ENCODE peak calls at places on chromosomes 1 and 21, in nine cellular contexts. Q is IMR-90, G is Peyer's patch, J is psoas muscle, H is colonic mucosa, Z is astrocyte of the spinal cord, T is prostate gland, M is tibial artery, I is HFF-Myc. N is an unnamed sample.

GRCh38 chr1:38923607-38924006 is 18.0 kb downstream of the RHBDL2 start:
- DNase-seq in Z (no peak), G (no peak), T (no peak), M (no peak), H (peak; percentile 29), I (no peak), Q (no peak), J (no peak), N (no peak)

GRCh38 chr1:109910963-109911798 is 532 bp downstream of the CSF1 start:
- DNase-seq in Z (no peak), T (no peak), H (no peak), M (peak; percentile 67), G (no peak), J (no peak), I (no peak), Q (no peak), N (no peak)

GRCh38 chr1:60848583-60849188 is 233.7 kb upstream of the NFIA start:
- DNase-seq in I (no peak), G (no peak), Q (peak; percentile 38), T (no peak), J (no peak), M (no peak), H (no peak), Z (peak; percentile 71), N (peak; percentile 75)

GRCh38 chr21:36825683-36826082 is 126.8 kb downstream of the SIM2 start:
- DNase-seq in T (no peak), H (no peak), G (no peak), Z (no peak), M (no peak), J (no peak), Q (no peak), I (no peak), N (no peak)

GRCh38 chr1:218439541-218440295 is 94.6 kb downstream of the TGFB2 start:
- DNase-seq in H (no peak), I (no peak), J (peak; percentile 80), M (peak; percentile 69), Q (peak; percentile 15), Z (peak; percentile 85), G (no peak), T (peak; percentile 52), N (peak; percentile 39)

GRCh38 chr1:65179148-65179547 is 31.1 kb downstream of the AK4 start:
- DNase-seq in I (no peak), J (no peak), T (no peak), G (no peak), H (no peak), Z (no peak), Q (no peak), M (no peak), N (peak; percentile 31)

GRCh38 chr1:218350909-218351616 is 5.9 kb downstream of the TGFB2 start:
- DNase-seq in I (no peak), Q (peak; percentile 89), G (no peak), T (no peak), J (no peak), M (no peak), H (no peak), Z (peak; percentile 76), N (peak; percentile 90)

GRCh38 chr1:230507671-230508407 is 81.7 kb upstream of the PGBD5 start:
- DNase-seq in G (no peak), Q (no peak), I (no peak), H (peak; percentile 42), M (no peak), Z (no peak), J (no peak), T (no peak), N (no peak)

GRCh38 chr1:161131721-161132409 is 602 bp downstream of the DEDD start:
- DNase-seq in T (no peak), G (no peak), M (no peak), Z (peak; percentile 11), Q (peak; percentile 24), J (no peak), I (no peak), H (peak; percentile 34), N (peak; percentile 41)

GRCh38 chr1:148334339-148335130 is 148.6 kb downstream of the PPIAL4G start:
- DNase-seq in T (peak; percentile 85), M (peak; percentile 73), H (peak; percentile 93), Q (peak; percentile 81), I (peak; percentile 95), G (peak; percentile 90), J (peak; percentile 85), Z (peak; percentile 95), N (peak; percentile 92)

GRCh38 chr1:67194209-67194863 is 28.1 kb downstream of the IL23R start:
- DNase-seq in T (no peak), J (no peak), I (no peak), M (no peak), Z (peak; percentile 31), Q (no peak), H (no peak), G (no peak), N (no peak)

GRCh38 chr1:28056129-28056925 is 32.1 kb downstream of the EYA3 start:
- DNase-seq in Q (no peak), I (no peak), T (no peak), J (no peak), H (no peak), M (no peak), Z (no peak), G (no peak), N (no peak)

GRCh38 chr1:22886211-22886610 is 86.5 kb downstream of the LACTBL1 start:
- DNase-seq in Z (peak; percentile 30), J (no peak), G (no peak), Q (peak; percentile 74), M (no peak), I (no peak), T (no peak), H (no peak), N (peak; percentile 44)

GRCh38 chr1:26156285-26157038 is 2.4 kb upstream of the FAM110D start:
- DNase-seq in Z (no peak), I (no peak), T (no peak), H (no peak), M (peak; percentile 40), G (no peak), J (no peak), Q (no peak), N (no peak)

GRCh38 chr1:236361909-236362590 is 32.0 kb upstream of the EDARADD start:
- DNase-seq in I (no peak), J (no peak), T (no peak), Z (no peak), Q (no peak), M (no peak), G (no peak), H (no peak), N (no peak)

GRCh38 chr1:243421784-243422183 is 165.9 kb downstream of the SDCCAG8 start:
- DNase-seq in M (no peak), Z (peak; percentile 89), I (peak; percentile 16), T (peak; percentile 32), Q (peak; percentile 85), H (peak; percentile 20), J (peak; percentile 60), G (no peak), N (peak; percentile 94)
- H3K4me3 ChIP-seq in M (no peak overlapping the region), Z (peak overlapping the region; percentile 27), I (peak overlapping the region; percentile 3), T (peak overlapping the region; percentile 14), Q (no peak overlapping the region), H (no peak overlapping the region), J (peak overlapping the region; percentile 52), G (no peak overlapping the region), N (peak overlapping the region; percentile 15)

GRCh38 chr1:182051938-182052337 is 9.6 kb downstream of the ZNF648 start:
- DNase-seq in G (no peak), Q (no peak), T (no peak), M (no peak), H (no peak), I (no peak), J (no peak), Z (no peak), N (no peak)
- TF ChIP-seq CTCF in G (no peak), Q (no peak), T (no peak), M (no peak), H (no peak), I (no peak), J (no peak), Z (no peak), N (no peak)

GRCh38 chr21:41427556-41427955 is 1.5 kb downstream of the MX1 start:
- DNase-seq in M (peak; percentile 25), H (no peak), I (no peak), Q (no peak), Z (no peak), J (no peak), G (no peak), T (no peak), N (no peak)

GRCh38 chr21:41429305-41429704 is 3.3 kb downstream of the MX1 start:
- DNase-seq in Z (no peak), I (no peak), Q (no peak), T (no peak), G (no peak), H (no peak), J (no peak), M (no peak), N (no peak)

GRCh38 chr21:41428311-41428710 is 2.3 kb downstream of the MX1 start:
- DNase-seq in H (no peak), J (no peak), T (no peak), Q (no peak), M (peak; percentile 51), Z (no peak), G (no peak), I (no peak), N (no peak)

GRCh38 chr21:41429925-41430491 is 4.0 kb downstream of the MX1 start:
- DNase-seq in T (no peak), J (no peak), H (no peak), I (no peak), M (peak; percentile 23), G (no peak), Z (no peak), Q (no peak), N (no peak)

DNA sequence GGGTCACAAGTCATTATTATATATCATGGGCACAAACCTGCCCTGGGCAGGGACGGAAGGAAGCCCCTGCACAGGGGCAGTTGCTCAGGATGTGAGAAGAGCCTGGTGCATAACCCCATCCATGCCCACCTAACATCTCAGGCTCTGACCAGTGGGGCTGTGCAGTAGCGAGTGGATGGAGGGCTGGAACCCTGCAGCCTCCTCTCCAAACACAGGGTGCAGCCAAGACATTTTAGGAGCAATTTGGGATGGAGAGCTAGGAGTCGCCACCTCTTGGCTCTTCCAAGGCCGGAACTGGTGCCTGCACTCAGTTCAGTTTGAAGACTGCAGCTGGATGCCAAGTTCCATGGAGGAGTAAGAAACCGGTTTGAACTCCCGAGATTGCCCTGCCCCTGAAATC is 2.8 kb downstream of the MX1 start:
- DNase-seq in J (no peak), H (no peak), I (no peak), Z (no peak), G (no peak), M (peak; percentile 51), Q (no peak), T (no peak), N (no peak)
- H3K4me3 ChIP-seq in J (no peak overlapping the region), H (no peak overlapping the region), I (no peak overlapping the region), Z (no peak overlapping the region), G (no peak overlapping the region), M (no peak overlapping the region), Q (no peak overlapping the region), T (no peak overlapping the region), N (no peak overlapping the region)

DNA sequence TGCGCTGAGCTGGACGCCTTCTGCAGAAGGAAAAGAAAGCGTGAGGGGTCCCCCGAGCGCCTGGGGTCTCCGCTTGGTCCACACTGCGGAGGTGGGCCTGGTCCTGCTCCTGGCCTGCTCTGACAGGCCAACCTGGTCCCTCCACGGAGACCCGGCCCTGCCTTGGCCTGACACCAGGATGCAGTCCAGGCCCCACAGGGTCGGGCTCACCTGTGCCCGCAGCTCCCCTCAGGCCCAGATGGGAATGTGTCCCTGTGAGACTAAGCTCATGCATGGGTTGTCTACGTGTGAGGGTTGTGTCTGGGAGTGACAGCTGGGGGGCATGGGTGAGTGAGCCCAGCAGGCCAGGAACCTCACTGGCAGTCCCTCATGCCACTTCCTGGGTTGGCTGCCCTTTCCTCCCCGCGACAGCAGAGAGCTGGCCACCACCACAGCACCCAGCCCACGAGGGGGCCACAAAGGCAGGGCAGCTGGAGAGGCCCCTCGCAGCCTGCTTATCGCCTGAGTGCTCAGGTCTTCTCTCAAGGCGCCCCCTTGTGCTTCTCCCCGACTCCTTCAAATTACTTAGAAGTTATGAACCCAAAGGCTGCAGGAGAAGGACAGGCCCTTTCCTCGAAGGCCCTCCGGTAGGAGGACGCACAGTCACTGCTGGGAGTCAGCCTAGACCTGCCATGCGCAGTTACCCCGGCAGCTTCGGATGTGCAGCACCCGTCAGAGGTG is 41.1 kb downstream of the SLC45A1 start:
- DNase-seq in M (no peak), Z (no peak), Q (no peak), J (peak; percentile 54), T (no peak), G (no peak), I (no peak), H (no peak), N (no peak)
- TF ChIP-seq CTCF in M (no peak), Z (no peak), Q (peak; percentile 4), J (no peak), T (no peak), G (no peak), I (no peak), H (no peak), N (peak; percentile 24)